ENCODE peak calls at places on chromosome 18, in six cellular contexts. G is tibial artery, J is fibroblast of lung, V is psoas muscle, M is H1, H is stomach. T is an unnamed sample.

GRCh38 chr18:55489034-55489741 is 98.8 kb downstream of the TCF4 start:
- DNase-seq in J (no peak), G (no peak), V (no peak), M (no peak), H (no peak), T (no peak)

GRCh38 chr18:62870643-62871042 is 155.3 kb downstream of the PHLPP1 start:
- DNase-seq in H (no peak), G (no peak), M (no peak), V (no peak), J (no peak), T (no peak)

GRCh38 chr18:62458346-62458745 is 64.5 kb upstream of the ZCCHC2 start:
- DNase-seq in M (no peak), V (no peak), J (no peak), H (no peak), G (no peak), T (no peak)

GRCh38 chr18:67665266-67665665 is 148.7 kb upstream of the DSEL start:
- DNase-seq in J (no peak), V (no peak), H (no peak), G (no peak), M (no peak), T (no peak)

GRCh38 chr18:44602380-44602779 is 78.3 kb upstream of the SETBP1 start:
- DNase-seq in G (no peak), J (peak; percentile 86), M (no peak), V (no peak), H (no peak), T (no peak)

GRCh38 chr18:62796216-62796621 is 80.9 kb downstream of the PHLPP1 start:
- DNase-seq in G (no peak), M (no peak), J (no peak), H (no peak), V (no peak), T (no peak)

GRCh38 chr18:62832282-62832681 is 116.9 kb downstream of the PHLPP1 start:
- DNase-seq in G (no peak), H (no peak), M (no peak), V (no peak), J (no peak), T (no peak)

GRCh38 chr18:76875390-76876330 is 53.3 kb downstream of the ZNF236 start:
- DNase-seq in V (no peak), H (peak; percentile 57), G (no peak), J (peak; percentile 52), M (peak; percentile 76), T (peak; percentile 54)

GRCh38 chr18:44848931-44849330 is 168.2 kb downstream of the SETBP1 start:
- DNase-seq in M (no peak), G (no peak), V (no peak), H (peak; percentile 47), J (peak; percentile 14), T (no peak)

GRCh38 chr18:79608069-79608468 is 71.5 kb upstream of the CTDP1 start:
- DNase-seq in V (peak; percentile 19), H (no peak), J (no peak), M (no peak), G (peak; percentile 46), T (no peak)

DNA sequence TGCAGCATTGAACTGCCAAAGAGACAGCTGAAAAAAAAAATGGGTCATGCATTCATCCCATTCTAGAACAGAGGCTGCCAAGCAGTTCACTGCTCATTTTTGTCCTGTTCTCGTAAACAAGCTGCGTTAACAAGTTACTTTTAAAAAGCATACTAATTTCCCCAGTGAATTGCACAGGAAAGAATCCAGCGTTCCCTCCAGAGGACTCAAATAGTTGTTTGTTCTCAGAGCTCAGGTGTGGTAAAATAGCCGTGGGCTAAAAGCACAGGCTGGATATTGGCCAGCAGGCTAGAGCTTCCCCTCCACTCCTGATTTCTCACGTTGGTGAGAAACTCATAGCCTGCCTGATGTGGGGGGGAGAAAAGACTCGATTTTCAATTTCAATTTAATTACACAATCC is 76.1 kb upstream of the AQP4 start:
- DNase-seq in J (no peak), M (no peak), H (no peak), V (no peak), G (no peak), T (no peak)
- H3K36me3 ChIP-seq in J (no peaks in the 10 kb centered on the region), M (no peaks in the 10 kb centered on the region), H (no peaks in the 10 kb centered on the region), V (no peaks in the 10 kb centered on the region), G (no peaks in the 10 kb centered on the region), T (no peaks in the 10 kb centered on the region)

DNA sequence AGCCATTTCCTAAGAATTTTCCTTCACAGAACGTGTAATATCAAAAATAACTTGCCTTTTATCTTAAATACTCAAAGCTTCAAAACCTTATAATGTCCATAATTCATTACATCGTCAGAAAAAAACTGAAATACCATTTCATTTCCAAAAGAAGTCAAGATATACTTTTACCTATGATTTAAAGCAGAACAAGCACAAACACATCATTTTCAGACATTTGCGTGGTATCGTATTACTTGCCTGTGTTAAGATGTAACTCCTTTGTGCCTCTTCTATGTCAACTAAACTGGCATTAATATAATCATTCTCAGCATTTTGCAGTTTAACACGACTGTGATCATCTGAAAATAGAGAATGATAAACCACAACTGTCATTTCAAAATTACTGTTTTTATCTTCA is 47.5 kb downstream of the PTPN2 start:
- DNase-seq in J (no peak), G (no peak), V (no peak), H (no peak), M (no peak), T (no peak)
- H3K36me3 ChIP-seq in J (peaks cover 1% of the 10 kb centered on the region), G (peaks cover 23% of the 10 kb centered on the region), V (peaks cover 32% of the 10 kb centered on the region), H (peaks cover 31% of the 10 kb centered on the region), M (no peaks in the 10 kb centered on the region), T (peaks cover 4% of the 10 kb centered on the region)

GRCh38 chr18:74870950-74871349 is 273.3 kb downstream of the ZNF407 start:
- DNase-seq in M (no peak), G (no peak), H (no peak), V (no peak), J (no peak), T (no peak)

GRCh38 chr18:74873629-74874028 is 276.0 kb downstream of the ZNF407 start:
- DNase-seq in G (no peak), V (no peak), J (no peak), H (no peak), M (no peak), T (no peak)

GRCh38 chr18:74868461-74868860 is 270.8 kb downstream of the ZNF407 start:
- DNase-seq in H (no peak), G (no peak), J (no peak), M (no peak), V (no peak), T (no peak)

GRCh38 chr18:74869904-74870863 is 272.5 kb downstream of the ZNF407 start:
- DNase-seq in M (no peak), J (no peak), V (no peak), H (no peak), G (no peak), T (no peak)

GRCh38 chr18:74874351-74874750 is 276.7 kb downstream of the ZNF407 start:
- DNase-seq in V (no peak), H (no peak), J (no peak), M (no peak), G (no peak), T (no peak)
- H3K36me3 ChIP-seq in V (no peaks in the 10 kb centered on the region), H (no peaks in the 10 kb centered on the region), J (no peaks in the 10 kb centered on the region), M (no peaks in the 10 kb centered on the region), G (peaks cover 4% of the 10 kb centered on the region), T (no peaks in the 10 kb centered on the region)

GRCh38 chr18:59328683-59329082 is 10.2 kb upstream of the CPLX4 start:
- DNase-seq in G (no peak), J (no peak), V (no peak), M (no peak), H (no peak), T (no peak)

GRCh38 chr18:59332986-59333385 is 14.5 kb upstream of the CPLX4 start:
- DNase-seq in M (no peak), G (no peak), V (no peak), H (no peak), J (no peak), T (no peak)
- H3K36me3 ChIP-seq in M (no peaks in the 10 kb centered on the region), G (peaks cover 88% of the 10 kb centered on the region), V (peaks cover 100% of the 10 kb centered on the region), H (peaks cover 98% of the 10 kb centered on the region), J (peaks cover 9% of the 10 kb centered on the region), T (peaks cover 30% of the 10 kb centered on the region)

GRCh38 chr18:26455639-26456038 is 92.7 kb downstream of the KCTD1 start:
- DNase-seq in H (no peak), M (no peak), V (no peak), J (no peak), G (no peak), T (no peak)
- H3K36me3 ChIP-seq in H (peaks cover 44% of the 10 kb centered on the region), M (no peaks in the 10 kb centered on the region), V (peaks cover 28% of the 10 kb centered on the region), J (peaks cover 3% of the 10 kb centered on the region), G (peaks cover 42% of the 10 kb centered on the region), T (no peaks in the 10 kb centered on the region)